ENCODE peak calls at places on chromosomes 13 and 19, in eight cellular contexts. Z, P, W, A, M, Y, N and D are unnamed samples. For H3K4me1, the result is how much of the 10 kb centered on the place peaks cover.

GRCh38 chr19:11657307-11657706 is 60.0 kb downstream of the ZNF627 start:
- DNase-seq in A (no peak), N (no peak), Y (no peak), W (no peak), M (peak), Z (no peak), P (no peak), D (no peak)

GRCh38 chr13:112131740-112132113 is 64.8 kb downstream of the SOX1 start:
- DNase-seq in Y (no peak), Z (peak), W (no peak), M (no peak), P (no peak), A (no peak), N (peak), D (no peak)

GRCh38 chr13:93169980-93170379 is 56.6 kb upstream of the GPC6 start:
- DNase-seq in M (peak), N (no peak), Y (no peak), P (no peak), Z (no peak), A (no peak), W (no peak), D (no peak)

GRCh38 chr19:33613601-33614000 is 8.2 kb upstream of the CHST8 start:
- DNase-seq in N (no peak), W (no peak), P (no peak), M (no peak), Z (no peak), Y (no peak), A (no peak), D (no peak)

GRCh38 chr19:16301999-16302694 is 22.5 kb upstream of the KLF2 start:
- DNase-seq in W (no peak), Y (no peak), P (no peak), M (no peak), A (peak), N (no peak), Z (no peak), D (no peak)

GRCh38 chr19:55483681-55484361 is 1.2 kb upstream of the NAT14 start:
- DNase-seq in N (no peak), M (no peak), Y (no peak), A (no peak), P (no peak), Z (no peak), W (no peak), D (peak)

GRCh38 chr13:41694902-41695301 is 237.6 kb downstream of the RGCC start:
- DNase-seq in P (peak), Y (peak), A (peak), W (peak), M (peak), Z (peak), N (peak), D (no peak)

GRCh38 chr13:43153436-43154082 is 130.2 kb downstream of the DNAJC15 start:
- DNase-seq in M (peak), Y (no peak), P (no peak), A (peak), Z (no peak), W (no peak), N (no peak), D (no peak)

DNA sequence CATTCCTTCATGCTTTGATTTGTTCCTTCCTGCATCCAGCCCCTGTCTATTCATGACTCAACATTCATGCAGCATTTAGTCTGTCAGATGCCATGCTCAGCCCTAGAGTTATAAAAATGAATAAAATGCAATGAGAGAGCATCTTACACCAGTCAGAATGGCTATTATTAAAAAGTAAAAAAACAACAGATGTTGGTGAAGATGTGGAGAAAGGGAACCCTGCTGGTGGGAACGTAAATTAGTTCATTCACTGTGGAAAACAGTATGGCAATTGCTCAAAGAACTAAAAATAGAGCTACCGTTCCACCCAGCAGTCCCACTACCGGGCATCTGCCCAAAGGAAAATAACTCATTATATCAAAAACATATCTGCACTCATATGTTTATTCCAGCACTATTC is 70.0 kb upstream of the GTF3A start:
- DNase-seq in P (no peak), Y (no peak), M (peak), W (no peak), A (no peak), Z (no peak), N (no peak), D (no peak)
- H3K4me3 ChIP-seq in P (no peak), Y (no peak), M (no peak), W (no peak), A (no peak), Z (no peak), N (no peak), D (no peak)

GRCh38 chr13:51733656-51734334 is 70.2 kb downstream of the DHRS12 start:
- DNase-seq in A (no peak), P (peak), Y (no peak), M (no peak), Z (no peak), N (no peak), W (no peak), D (no peak)
- TF ChIP-seq CTCF in A (no peak), P (no peak), Y (no peak), M (no peak), Z (no peak), N (no peak), W (no peak), D (peak)

DNA sequence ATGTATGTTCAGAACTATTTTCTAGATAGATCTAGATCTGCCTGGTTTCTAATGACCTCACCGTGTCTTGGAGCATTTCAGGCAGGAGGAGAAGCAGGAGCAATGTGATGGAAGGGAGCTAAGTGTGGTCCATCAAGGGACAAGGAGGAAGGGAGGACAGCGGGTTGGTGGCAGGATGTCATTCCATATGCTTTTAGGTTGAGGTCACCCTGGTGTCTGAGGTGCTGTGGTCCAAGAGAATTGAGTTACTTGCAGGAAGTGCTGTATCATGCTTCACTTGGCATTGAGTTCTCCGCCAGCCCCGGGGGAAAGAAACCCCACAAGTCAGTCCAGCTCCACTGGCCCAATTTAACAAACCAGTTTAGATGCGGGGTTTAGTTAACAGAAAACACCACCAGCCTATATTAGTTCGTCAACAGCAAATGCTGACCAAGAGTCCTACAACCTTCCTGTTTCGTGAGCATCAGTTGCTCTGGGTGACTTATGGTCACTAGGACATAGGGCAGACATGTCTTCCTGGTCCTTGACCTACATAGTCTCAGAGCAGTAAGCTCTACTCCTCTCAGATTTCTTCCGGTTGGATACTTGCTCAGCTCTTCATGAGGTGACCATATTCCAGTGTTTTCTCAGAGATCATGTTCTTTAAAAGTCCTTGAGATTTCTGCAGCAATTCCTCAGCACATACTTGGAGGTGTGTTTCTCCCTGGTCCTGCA is 79.4 kb downstream of the MBNL2 start:
- DNase-seq in W (no peak), P (no peak), Y (no peak), Z (no peak), A (no peak), N (no peak), M (no peak), D (peak)
- H3K4me1 ChIP-seq in W (under half), P (under half), Y (under half), Z (under half), A (half or more), N (under half), M (under half), D (under half)

DNA sequence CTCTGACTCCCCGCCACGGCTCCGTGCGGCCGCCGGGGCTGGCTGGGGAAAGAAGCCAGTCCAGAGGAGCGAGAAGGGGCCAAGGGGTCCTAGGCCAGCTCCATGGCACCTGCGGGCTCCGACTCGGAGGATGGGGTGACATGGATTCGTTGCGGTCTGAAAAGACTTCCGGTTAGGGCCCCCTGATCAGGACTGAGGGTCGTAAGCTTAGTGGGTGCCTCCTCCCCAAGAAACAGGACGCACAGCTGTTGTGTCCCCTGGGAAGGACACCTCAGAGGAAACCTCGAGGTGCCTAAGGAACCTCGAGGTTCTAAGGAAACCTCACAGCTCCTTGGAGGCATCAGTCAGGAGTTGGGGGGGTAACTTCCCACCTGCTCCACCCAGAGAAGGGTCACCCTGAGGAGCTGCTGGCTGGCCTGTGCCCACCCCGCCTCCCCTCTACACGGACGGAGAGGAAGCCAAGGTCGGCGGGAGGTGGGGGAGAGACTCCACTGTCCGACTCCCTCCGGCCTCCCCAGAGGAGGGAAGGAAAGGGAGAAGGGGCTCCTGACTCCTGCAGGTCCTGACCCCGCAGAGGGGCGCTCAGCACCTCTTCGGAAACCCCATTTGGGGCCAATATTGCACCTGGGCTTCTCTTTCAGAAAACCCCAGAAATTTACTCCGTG is 845 bp downstream of the ATP12A start:
- DNase-seq in A (no peak), N (no peak), W (no peak), M (no peak), Y (no peak), Z (no peak), P (no peak), D (no peak)
- H3K4me3 ChIP-seq in A (no peak), N (no peak), W (peak), M (peak), Y (peak), Z (no peak), P (no peak), D (no peak)